ENCODE peak calls at places on chromosomes 4 and X, in seven cellular contexts. One of them, this sample, is unnamed.

GRCh38 chr4:4182835-4183568 is 43.7 kb downstream of the OTOP1 start:
- DNase-seq in fibroblast of lung: peak; percentile 19
- DNase-seq in kidney: no peak
- DNase-seq in ovary: no peak
- DNase-seq in cardiac muscle cell: peak; percentile 28
- DNase-seq in left ventricle myocardium inferior: no peak
- DNase-seq in psoas muscle: no peak
- DNase-seq in this sample: no peak

GRCh38 chrX:74465424-74465823 is 44.1 kb downstream of the SLC16A2 start:
- DNase-seq in fibroblast of lung: no peak
- DNase-seq in kidney: no peak
- DNase-seq in left ventricle myocardium inferior: no peak
- DNase-seq in ovary: no peak
- DNase-seq in psoas muscle: no peak
- DNase-seq in cardiac muscle cell: peak; percentile 60
- DNase-seq in this sample: no peak

GRCh38 chrX:68490644-68491043 is 8.2 kb upstream of the YIPF6 start:
- DNase-seq in cardiac muscle cell: peak; percentile 34
- DNase-seq in left ventricle myocardium inferior: no peak
- DNase-seq in psoas muscle: no peak
- DNase-seq in fibroblast of lung: peak; percentile 9
- DNase-seq in ovary: no peak
- DNase-seq in kidney: no peak
- DNase-seq in this sample: no peak

GRCh38 chrX:45668686-45669443 is 468.2 kb upstream of the DIPK2B start:
- DNase-seq in ovary: no peak
- DNase-seq in kidney: no peak
- DNase-seq in psoas muscle: no peak
- DNase-seq in cardiac muscle cell: peak; percentile 74
- DNase-seq in fibroblast of lung: peak; percentile 88
- DNase-seq in left ventricle myocardium inferior: no peak
- DNase-seq in this sample: no peak

GRCh38 chr4:142406051-142406549 is 440.0 kb downstream of the INPP4B start:
- DNase-seq in left ventricle myocardium inferior: no peak
- DNase-seq in kidney: no peak
- DNase-seq in cardiac muscle cell: peak; percentile 53
- DNase-seq in fibroblast of lung: peak; percentile 18
- DNase-seq in psoas muscle: no peak
- DNase-seq in ovary: no peak
- DNase-seq in this sample: no peak

GRCh38 chr4:51890760-51891159 is 47.8 kb downstream of the DCUN1D4 start:
- DNase-seq in cardiac muscle cell: no peak
- DNase-seq in kidney: no peak
- DNase-seq in left ventricle myocardium inferior: no peak
- DNase-seq in ovary: no peak
- DNase-seq in psoas muscle: no peak
- DNase-seq in fibroblast of lung: no peak
- DNase-seq in this sample: no peak

GRCh38 chr4:165006457-165006856 is 25.3 kb upstream of the TRIM60 start:
- DNase-seq in cardiac muscle cell: no peak
- DNase-seq in left ventricle myocardium inferior: no peak
- DNase-seq in kidney: no peak
- DNase-seq in ovary: no peak
- DNase-seq in fibroblast of lung: no peak
- DNase-seq in psoas muscle: no peak
- DNase-seq in this sample: no peak

GRCh38 chrX:30659421-30659820 is 6.2 kb downstream of the GK start:
- DNase-seq in ovary: no peak
- DNase-seq in fibroblast of lung: peak; percentile 95
- DNase-seq in psoas muscle: no peak
- DNase-seq in kidney: no peak
- DNase-seq in left ventricle myocardium inferior: no peak
- DNase-seq in cardiac muscle cell: peak; percentile 85
- DNase-seq in this sample: no peak

GRCh38 chr4:117987464-117987863 is 46.8 kb upstream of the NDST3 start:
- DNase-seq in cardiac muscle cell: peak; percentile 4
- DNase-seq in psoas muscle: no peak
- DNase-seq in ovary: no peak
- DNase-seq in left ventricle myocardium inferior: no peak
- DNase-seq in kidney: no peak
- DNase-seq in fibroblast of lung: no peak
- DNase-seq in this sample: no peak

GRCh38 chrX:43964936-43965335 is 8.3 kb downstream of the NDP start:
- DNase-seq in ovary: no peak
- DNase-seq in cardiac muscle cell: no peak
- DNase-seq in fibroblast of lung: no peak
- DNase-seq in kidney: no peak
- DNase-seq in psoas muscle: no peak
- DNase-seq in left ventricle myocardium inferior: no peak
- DNase-seq in this sample: no peak

GRCh38 chr4:48018112-48018511 is 1.5 kb downstream of the NIPAL1 start:
- DNase-seq in left ventricle myocardium inferior: no peak
- DNase-seq in ovary: no peak
- DNase-seq in psoas muscle: no peak
- DNase-seq in kidney: no peak
- DNase-seq in cardiac muscle cell: no peak
- DNase-seq in fibroblast of lung: no peak
- DNase-seq in this sample: no peak

GRCh38 chrX:25043192-25043591 is 27.4 kb upstream of the ARX start:
- DNase-seq in kidney: no peak
- DNase-seq in left ventricle myocardium inferior: no peak
- DNase-seq in psoas muscle: no peak
- DNase-seq in fibroblast of lung: no peak
- DNase-seq in ovary: no peak
- DNase-seq in cardiac muscle cell: no peak
- DNase-seq in this sample: no peak

GRCh38 chr4:152209772-152210493 is 326.0 kb downstream of the FBXW7 start:
- DNase-seq in cardiac muscle cell: no peak
- DNase-seq in psoas muscle: no peak
- DNase-seq in left ventricle myocardium inferior: no peak
- DNase-seq in kidney: no peak
- DNase-seq in fibroblast of lung: no peak
- DNase-seq in ovary: no peak
- DNase-seq in this sample: no peak

GRCh38 chr4:153318696-153319320 is 25.7 kb upstream of the MND1 start:
- DNase-seq in cardiac muscle cell: peak; percentile 72
- DNase-seq in fibroblast of lung: peak; percentile 74
- DNase-seq in ovary: no peak
- DNase-seq in psoas muscle: no peak
- DNase-seq in left ventricle myocardium inferior: no peak
- DNase-seq in kidney: no peak
- DNase-seq in this sample: no peak

GRCh38 chr4:6894528-6895498 is 14.8 kb upstream of the TBC1D14 start:
- DNase-seq in ovary: peak; percentile 24
- DNase-seq in psoas muscle: no peak
- DNase-seq in kidney: no peak
- DNase-seq in left ventricle myocardium inferior: no peak
- DNase-seq in cardiac muscle cell: no peak
- DNase-seq in fibroblast of lung: no peak
- DNase-seq in this sample: no peak

GRCh38 chrX:111270339-111270738 is at the start of gene CAPN6:
- DNase-seq in psoas muscle: peak; percentile 9
- DNase-seq in cardiac muscle cell: peak; percentile 2
- DNase-seq in kidney: peak; percentile 73
- DNase-seq in fibroblast of lung: no peak
- DNase-seq in ovary: peak; percentile 41
- DNase-seq in left ventricle myocardium inferior: no peak
- DNase-seq in this sample: no peak

GRCh38 chr4:30744957-30745640 is 24.9 kb downstream of the PCDH7 start:
- DNase-seq in fibroblast of lung: no peak
- DNase-seq in kidney: no peak
- DNase-seq in psoas muscle: no peak
- DNase-seq in left ventricle myocardium inferior: no peak
- DNase-seq in cardiac muscle cell: peak; percentile 38
- DNase-seq in ovary: no peak
- DNase-seq in this sample: no peak

GRCh38 chrX:150770623-150771022 is 77.4 kb downstream of the MTMR1 start:
- DNase-seq in fibroblast of lung: no peak
- DNase-seq in psoas muscle: no peak
- DNase-seq in ovary: no peak
- DNase-seq in cardiac muscle cell: no peak
- DNase-seq in left ventricle myocardium inferior: no peak
- DNase-seq in kidney: peak; percentile 54
- DNase-seq in this sample: peak; percentile 81

GRCh38 chr4:103372002-103372558 is 173.9 kb upstream of the CENPE start:
- DNase-seq in cardiac muscle cell: peak; percentile 11
- DNase-seq in fibroblast of lung: no peak
- DNase-seq in left ventricle myocardium inferior: no peak
- DNase-seq in psoas muscle: no peak
- DNase-seq in ovary: no peak
- DNase-seq in kidney: no peak
- DNase-seq in this sample: no peak

GRCh38 chrX:150449313-150449712 is 86.2 kb downstream of the MAMLD1 start:
- DNase-seq in ovary: no peak
- DNase-seq in cardiac muscle cell: no peak
- DNase-seq in fibroblast of lung: no peak
- DNase-seq in psoas muscle: no peak
- DNase-seq in left ventricle myocardium inferior: no peak
- DNase-seq in kidney: no peak
- DNase-seq in this sample: no peak

GRCh38 chr4:76310683-76311082 is 4.2 kb downstream of the STBD1 start:
- DNase-seq in ovary: no peak
- DNase-seq in psoas muscle: no peak
- DNase-seq in left ventricle myocardium inferior: no peak
- DNase-seq in cardiac muscle cell: no peak
- DNase-seq in fibroblast of lung: no peak
- DNase-seq in kidney: no peak
- DNase-seq in this sample: no peak

GRCh38 chr4:166252487-166253402 is 379.7 kb downstream of the TLL1 start:
- DNase-seq in psoas muscle: no peak
- DNase-seq in kidney: no peak
- DNase-seq in ovary: no peak
- DNase-seq in left ventricle myocardium inferior: no peak
- DNase-seq in fibroblast of lung: peak; percentile 0
- DNase-seq in cardiac muscle cell: peak; percentile 38
- DNase-seq in this sample: no peak

GRCh38 chr4:140003851-140004579 is 150.0 kb downstream of the MAML3 start:
- DNase-seq in left ventricle myocardium inferior: no peak
- DNase-seq in ovary: no peak
- DNase-seq in kidney: no peak
- DNase-seq in cardiac muscle cell: no peak
- DNase-seq in fibroblast of lung: no peak
- DNase-seq in psoas muscle: no peak
- DNase-seq in this sample: no peak

DNA sequence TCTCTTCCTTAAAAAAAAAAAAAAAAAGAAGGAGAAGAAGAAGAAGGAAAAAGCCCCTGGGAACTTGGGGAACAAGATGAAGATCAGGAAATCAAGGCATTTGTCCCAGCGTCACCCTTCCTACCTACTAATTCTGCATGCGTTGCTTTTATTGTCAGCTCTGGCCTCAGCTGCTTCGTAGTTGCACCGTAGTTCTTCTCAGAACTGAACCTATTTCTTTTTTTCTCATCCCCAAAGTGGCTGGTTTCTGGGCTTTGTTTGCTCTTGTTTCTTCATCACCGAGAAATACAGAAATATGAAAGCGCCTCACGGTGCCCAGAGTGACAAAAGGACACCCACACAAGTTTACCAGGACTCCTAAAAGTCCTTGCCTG is 891 bp downstream of the PRKG2 start:
- DNase-seq in left ventricle myocardium inferior: no peak
- DNase-seq in kidney: no peak
- DNase-seq in psoas muscle: no peak
- DNase-seq in fibroblast of lung: no peak
- DNase-seq in ovary: no peak
- DNase-seq in cardiac muscle cell: no peak
- DNase-seq in this sample: no peak
- H3K4me3 ChIP-seq in left ventricle myocardium inferior: peak overlapping the region; percentile 56
- H3K4me3 ChIP-seq in kidney: peak overlapping the region; percentile 54
- H3K4me3 ChIP-seq in psoas muscle: peak overlapping the region; percentile 38
- H3K4me3 ChIP-seq in fibroblast of lung: peak overlapping the region; percentile 60
- H3K4me3 ChIP-seq in ovary: no peak overlapping the region
- H3K4me3 ChIP-seq in cardiac muscle cell: peak overlapping the region; percentile 43
- H3K4me3 ChIP-seq in this sample: peak overlapping the region; percentile 37

GRCh38 chr4:71783972-71784371 is at the start of gene GC:
- DNase-seq in kidney: no peak
- DNase-seq in ovary: no peak
- DNase-seq in fibroblast of lung: no peak
- DNase-seq in left ventricle myocardium inferior: no peak
- DNase-seq in psoas muscle: no peak
- DNase-seq in cardiac muscle cell: no peak
- DNase-seq in this sample: no peak
- TF ChIP-seq CTCF in kidney: no peak
- TF ChIP-seq CTCF in ovary: no peak
- TF ChIP-seq CTCF in fibroblast of lung: no peak
- TF ChIP-seq CTCF in left ventricle myocardium inferior: no peak
- TF ChIP-seq CTCF in psoas muscle: no peak
- TF ChIP-seq CTCF in cardiac muscle cell: no peak
- TF ChIP-seq CTCF in this sample: no peak

GRCh38 chr4:73593631-73594241 is 26.5 kb downstream of the RASSF6 start:
- DNase-seq in psoas muscle: no peak
- DNase-seq in ovary: no peak
- DNase-seq in left ventricle myocardium inferior: no peak
- DNase-seq in fibroblast of lung: peak; percentile 68
- DNase-seq in kidney: no peak
- DNase-seq in cardiac muscle cell: peak; percentile 60
- DNase-seq in this sample: no peak
- H3K4me3 ChIP-seq in psoas muscle: no peak overlapping the region
- H3K4me3 ChIP-seq in ovary: no peak overlapping the region
- H3K4me3 ChIP-seq in left ventricle myocardium inferior: no peak overlapping the region
- H3K4me3 ChIP-seq in fibroblast of lung: no peak overlapping the region
- H3K4me3 ChIP-seq in kidney: no peak overlapping the region
- H3K4me3 ChIP-seq in cardiac muscle cell: no peak overlapping the region
- H3K4me3 ChIP-seq in this sample: no peak overlapping the region

GRCh38 chr4:39062094-39062493 is at the start of gene KLHL5:
- DNase-seq in cardiac muscle cell: no peak
- DNase-seq in left ventricle myocardium inferior: no peak
- DNase-seq in kidney: no peak
- DNase-seq in fibroblast of lung: no peak
- DNase-seq in ovary: no peak
- DNase-seq in psoas muscle: no peak
- DNase-seq in this sample: no peak

GRCh38 chr4:39066371-39066770 is 4.3 kb downstream of the KLHL5 start:
- DNase-seq in fibroblast of lung: no peak
- DNase-seq in psoas muscle: no peak
- DNase-seq in cardiac muscle cell: no peak
- DNase-seq in kidney: no peak
- DNase-seq in left ventricle myocardium inferior: no peak
- DNase-seq in ovary: no peak
- DNase-seq in this sample: no peak

GRCh38 chr4:39062499-39062898 is 467 bp downstream of the KLHL5 start:
- DNase-seq in cardiac muscle cell: no peak
- DNase-seq in fibroblast of lung: no peak
- DNase-seq in ovary: no peak
- DNase-seq in kidney: no peak
- DNase-seq in left ventricle myocardium inferior: no peak
- DNase-seq in psoas muscle: no peak
- DNase-seq in this sample: no peak

GRCh38 chr4:39056023-39056422 is 6.0 kb upstream of the KLHL5 start:
- DNase-seq in kidney: no peak
- DNase-seq in psoas muscle: no peak
- DNase-seq in left ventricle myocardium inferior: no peak
- DNase-seq in ovary: no peak
- DNase-seq in fibroblast of lung: no peak
- DNase-seq in cardiac muscle cell: no peak
- DNase-seq in this sample: no peak

DNA sequence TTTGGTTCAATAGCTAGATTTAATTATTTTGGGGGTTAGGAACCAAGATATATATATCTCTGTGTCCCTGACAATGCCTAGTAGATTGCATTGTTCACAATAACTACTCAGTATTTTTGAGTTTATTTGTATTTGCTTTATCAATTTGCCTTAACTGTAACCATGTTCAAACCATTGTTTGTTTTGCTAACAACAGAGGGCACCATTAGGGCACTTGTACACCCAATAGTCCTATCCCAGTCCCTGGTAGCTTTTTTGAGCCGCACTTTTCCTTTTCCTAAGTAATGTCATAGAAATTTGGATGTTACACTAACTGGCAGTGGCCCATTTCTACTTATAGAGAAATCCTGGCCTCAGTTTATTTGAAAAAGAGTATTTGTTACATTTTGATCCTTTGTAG is 582 bp upstream of the KLHL5 start:
- DNase-seq in ovary: no peak
- DNase-seq in fibroblast of lung: no peak
- DNase-seq in kidney: no peak
- DNase-seq in cardiac muscle cell: no peak
- DNase-seq in left ventricle myocardium inferior: no peak
- DNase-seq in psoas muscle: no peak
- DNase-seq in this sample: no peak
- TF ChIP-seq CTCF in ovary: no peak
- TF ChIP-seq CTCF in fibroblast of lung: no peak
- TF ChIP-seq CTCF in kidney: no peak
- TF ChIP-seq CTCF in cardiac muscle cell: no peak
- TF ChIP-seq CTCF in left ventricle myocardium inferior: no peak
- TF ChIP-seq CTCF in psoas muscle: no peak
- TF ChIP-seq CTCF in this sample: no peak

This sample was measured in lower leg skin.